ENCODE peak calls at places on chromosome 11, in ten cellular contexts. Q is MCF 10A, P is AG04449, D is AG10803, N is progenitor cell of endocrine pancreas, J is upper lobe of left lung, I is NB4, F is RWPE1, B is left ventricle myocardium inferior, S is GM12865. L is an unnamed sample.
A peak's percentile ranks its signal among the peaks of the same experiment; 100 is the strongest.

GRCh38 chr11:131478341-131478740 is 107.9 kb downstream of the NTM start:
- DNase-seq in I (no peak), N (no peak), J (no peak), B (no peak), F (no peak), D (no peak), S (no peak), P (no peak), Q (no peak), L (no peak)

GRCh38 chr11:119338318-119338890 is 2.3 kb downstream of the C1QTNF5 start:
- DNase-seq in Q (peak; percentile 74), I (peak; percentile 78), B (peak; percentile 65), P (no peak), S (peak; percentile 71), J (peak; percentile 77), D (peak; percentile 63), F (peak; percentile 73), N (peak; percentile 61), L (peak; percentile 80)

GRCh38 chr11:46513934-46514342 is 79.9 kb downstream of the AMBRA1 start:
- DNase-seq in N (no peak), P (no peak), D (peak; percentile 37), Q (peak; percentile 80), S (no peak), B (peak; percentile 47), I (no peak), F (peak; percentile 79), J (peak; percentile 31), L (no peak)

GRCh38 chr11:94948070-94948617 is 25.2 kb downstream of the CWC15 start:
- DNase-seq in F (no peak), I (peak; percentile 26), D (peak; percentile 84), B (no peak), J (no peak), N (no peak), P (no peak), S (no peak), Q (no peak), L (no peak)

GRCh38 chr11:76629853-76630599 is 40.5 kb downstream of the LRRC32 start:
- DNase-seq in D (peak; percentile 68), I (peak; percentile 88), N (no peak), Q (no peak), F (no peak), S (no peak), P (no peak), B (peak; percentile 75), J (peak; percentile 81), L (no peak)

GRCh38 chr11:123388640-123389039 is 41.4 kb upstream of the GRAMD1B start:
- DNase-seq in J (no peak), P (no peak), S (no peak), I (no peak), D (no peak), Q (no peak), N (no peak), B (no peak), F (no peak), L (no peak)

GRCh38 chr11:131661137-131661536 is 290.7 kb downstream of the NTM start:
- DNase-seq in N (no peak), P (no peak), D (peak; percentile 65), F (no peak), B (no peak), Q (no peak), I (no peak), S (no peak), J (no peak), L (no peak)

GRCh38 chr11:61695917-61696316 is 15.7 kb downstream of the DAGLA start:
- DNase-seq in F (peak; percentile 83), D (peak; percentile 59), B (peak; percentile 79), J (peak; percentile 84), I (peak; percentile 92), Q (peak; percentile 90), N (no peak), P (peak; percentile 28), S (peak; percentile 57), L (no peak)

GRCh38 chr11:11155962-11156815 is 196.9 kb downstream of the CSNK2A3 start:
- DNase-seq in N (peak; percentile 38), D (no peak), S (peak; percentile 54), I (peak; percentile 43), J (no peak), P (no peak), B (no peak), F (no peak), Q (peak; percentile 5), L (peak; percentile 36)

GRCh38 chr11:126385991-126386728 is 30.7 kb downstream of the ST3GAL4 start:
- DNase-seq in I (no peak), N (no peak), S (no peak), F (no peak), J (no peak), D (no peak), Q (no peak), P (no peak), B (no peak), L (no peak)

GRCh38 chr11:3616721-3617460 is 24.9 kb downstream of the ART5 start:
- DNase-seq in F (no peak), D (no peak), S (no peak), P (no peak), Q (no peak), B (no peak), N (no peak), J (no peak), I (no peak), L (no peak)

GRCh38 chr11:62542111-62542745 is 4.4 kb downstream of the AHNAK start:
- DNase-seq in Q (no peak), F (no peak), D (no peak), I (no peak), J (no peak), S (no peak), N (no peak), P (no peak), B (no peak), L (no peak)

GRCh38 chr11:73286240-73286810 is 14.2 kb downstream of the P2RY6 start:
- DNase-seq in Q (no peak), N (no peak), F (no peak), B (no peak), I (no peak), P (no peak), D (no peak), S (no peak), J (no peak), L (no peak)

GRCh38 chr11:116062526-116063171 is 558.4 kb upstream of the CADM1 start:
- DNase-seq in S (peak; percentile 27), J (no peak), D (no peak), B (no peak), P (no peak), F (no peak), I (no peak), Q (no peak), N (no peak), L (no peak)

GRCh38 chr11:35548925-35549561 is 23.6 kb upstream of the PAMR1 start:
- DNase-seq in Q (no peak), P (no peak), J (no peak), D (no peak), B (no peak), N (no peak), I (no peak), S (no peak), F (no peak), L (no peak)

GRCh38 chr11:92266821-92267220 is 42.2 kb downstream of the FAT3 start:
- DNase-seq in F (no peak), D (no peak), N (no peak), P (no peak), S (no peak), B (no peak), J (no peak), Q (no peak), I (no peak), L (no peak)

GRCh38 chr11:10130872-10131271 is 163.1 kb downstream of the SBF2 start:
- DNase-seq in N (no peak), F (no peak), D (no peak), P (no peak), S (no peak), J (no peak), Q (no peak), B (no peak), I (no peak), L (no peak)

GRCh38 chr11:10122337-10123197 is 171.5 kb downstream of the SBF2 start:
- DNase-seq in B (no peak), F (peak; percentile 85), J (no peak), D (peak; percentile 49), P (no peak), N (no peak), S (peak; percentile 8), Q (peak; percentile 92), I (peak; percentile 21), L (no peak)

DNA sequence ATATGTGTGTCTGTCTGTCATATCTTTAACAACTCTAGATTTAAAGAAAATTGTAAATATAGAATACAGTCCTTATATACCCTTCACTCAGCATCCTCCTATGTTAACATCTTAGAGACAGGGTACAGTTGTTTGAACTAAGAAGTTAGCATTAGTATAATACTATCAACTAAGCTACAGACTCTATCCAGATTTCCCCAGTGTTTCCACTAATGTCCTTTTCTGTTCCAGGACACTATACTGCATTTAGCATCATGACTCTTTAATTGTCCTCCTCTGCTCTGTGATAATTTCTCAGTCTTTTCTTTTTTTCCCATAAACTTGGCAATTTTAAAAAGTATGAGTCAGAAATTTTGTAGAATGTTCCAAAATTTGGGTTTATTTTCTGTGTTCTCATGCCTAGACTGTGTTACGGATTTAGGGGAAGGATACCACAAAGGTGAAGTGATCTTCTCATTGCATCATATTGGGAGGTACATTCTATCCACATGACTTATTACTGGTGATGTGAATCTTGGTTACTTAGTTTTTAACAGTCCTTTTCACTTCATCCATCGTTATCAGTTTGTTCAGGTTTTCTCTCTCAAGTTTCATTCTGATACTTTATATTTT is 168.4 kb downstream of the SBF2 start:
- DNase-seq in D (peak; percentile 71), Q (peak; percentile 18), I (no peak), P (no peak), B (no peak), S (no peak), J (no peak), F (no peak), N (no peak), L (no peak)
- TF ChIP-seq CTCF in D (no peak), Q (no peak), I (no peak), P (no peak), B (no peak), S (no peak), J (no peak), F (no peak), N (no peak), L (no peak)

GRCh38 chr11:44632466-44633123 is 67.1 kb downstream of the CD82 start:
- DNase-seq in J (no peak), I (peak; percentile 40), P (no peak), N (peak; percentile 11), F (no peak), D (no peak), S (peak; percentile 54), B (no peak), Q (peak; percentile 67), L (peak; percentile 35)
- TF ChIP-seq CTCF in J (peak; percentile 55), I (peak; percentile 25), P (peak; percentile 38), N (peak; percentile 46), F (no peak), D (peak; percentile 23), S (peak; percentile 63), B (peak; percentile 63), Q (peak; percentile 25), L (peak; percentile 48)

GRCh38 chr11:65857500-65858353 is at the start of gene CFL1:
- DNase-seq in S (peak; percentile 99), B (peak; percentile 99), J (peak; percentile 99), N (peak; percentile 94), P (peak; percentile 85), Q (peak; percentile 97), I (peak; percentile 99), D (peak; percentile 98), F (peak; percentile 90), L (peak; percentile 96)
- TF ChIP-seq CTCF in S (no peak), B (no peak), J (no peak), N (no peak), P (no peak), Q (no peak), I (no peak), D (no peak), F (no peak), L (peak; percentile 23)

GRCh38 chr11:7904910-7905309 is 26.2 kb downstream of the OR10A6 start:
- DNase-seq in F (no peak), P (no peak), J (no peak), B (no peak), Q (peak; percentile 8), I (no peak), N (no peak), S (no peak), D (peak; percentile 70), L (no peak)
- TF ChIP-seq CTCF in F (no peak), P (peak; percentile 28), J (no peak), B (no peak), Q (no peak), I (no peak), N (no peak), S (no peak), D (peak; percentile 61), L (no peak)